ENCODE peak calls at places on chromosomes 3 and 15, in seven cellular contexts. H is lower lobe of right lung, J is chondrocyte, G is A549, E is AG04449, C is uterus, B is GM12878. Q is an unnamed sample.

GRCh38 chr3:13870902-13871301 is 9.0 kb downstream of the WNT7A start:
- DNase-seq in G (no peak), E (no peak), J (no peak), B (no peak), C (no peak), H (no peak), Q (no peak)

GRCh38 chr3:151766454-151766853 is 32.7 kb downstream of the AADACL2 start:
- DNase-seq in G (peak; percentile 76), J (no peak), E (no peak), H (no peak), C (no peak), B (no peak), Q (peak; percentile 44)

GRCh38 chr3:10417849-10418248 is 87.5 kb downstream of the ATP2B2 start:
- DNase-seq in C (no peak), E (no peak), H (no peak), B (no peak), J (no peak), G (peak; percentile 37), Q (peak; percentile 35)

GRCh38 chr3:79632842-79633241 is 135.0 kb downstream of the ROBO1 start:
- DNase-seq in E (no peak), J (no peak), G (no peak), C (no peak), B (no peak), H (no peak), Q (no peak)

GRCh38 chr3:94990952-94991705 is 928.3 kb downstream of the NSUN3 start:
- DNase-seq in C (no peak), J (no peak), G (no peak), H (no peak), B (no peak), E (no peak), Q (no peak)

GRCh38 chr15:92707880-92708551 is 52.4 kb upstream of the FAM174B start:
- DNase-seq in G (no peak), B (no peak), E (no peak), C (no peak), H (no peak), J (no peak), Q (no peak)

GRCh38 chr3:189848636-189849035 is 217.4 kb downstream of the TP63 start:
- DNase-seq in H (no peak), J (no peak), G (no peak), B (no peak), E (no peak), C (no peak), Q (no peak)

GRCh38 chr3:135802171-135802570 is 163.4 kb upstream of the PPP2R3A start:
- DNase-seq in E (no peak), H (no peak), C (no peak), B (no peak), G (no peak), J (no peak), Q (no peak)

GRCh38 chr15:45670511-45670910 is 35.7 kb downstream of the SQOR start:
- DNase-seq in G (no peak), B (no peak), E (no peak), H (no peak), J (no peak), C (no peak), Q (no peak)

GRCh38 chr3:100891033-100891432 is 102.2 kb downstream of the ABI3BP start:
- DNase-seq in E (no peak), H (no peak), C (no peak), J (no peak), B (no peak), G (no peak), Q (peak; percentile 62)

GRCh38 chr3:189446959-189447560 is 184.1 kb upstream of the TP63 start:
- DNase-seq in C (no peak), J (no peak), G (no peak), H (no peak), E (no peak), B (no peak), Q (no peak)

GRCh38 chr3:66428733-66429132 is 72.1 kb downstream of the LRIG1 start:
- DNase-seq in H (no peak), E (peak; percentile 98), J (no peak), G (peak; percentile 32), B (no peak), C (peak; percentile 92), Q (peak; percentile 99)

GRCh38 chr15:40092416-40093223 is 16.1 kb downstream of the BMF start:
- DNase-seq in J (no peak), C (peak; percentile 95), E (peak; percentile 88), H (peak; percentile 69), B (no peak), G (no peak), Q (peak; percentile 90)

GRCh38 chr3:106635271-106635670 is 742.0 kb upstream of the CCDC54 start:
- DNase-seq in B (no peak), E (peak; percentile 90), G (no peak), C (no peak), J (no peak), H (no peak), Q (peak; percentile 77)

GRCh38 chr3:71444028-71444860 is 139.3 kb downstream of the FOXP1 start:
- DNase-seq in E (peak; percentile 21), B (peak; percentile 82), C (no peak), H (peak; percentile 80), J (no peak), G (no peak), Q (peak; percentile 67)

GRCh38 chr3:46660003-46660402 is 33.5 kb downstream of the ALS2CL start:
- DNase-seq in H (no peak), E (no peak), J (no peak), G (no peak), B (no peak), C (no peak), Q (no peak)

GRCh38 chr3:18649666-18650363 is 224.7 kb upstream of the SATB1 start:
- DNase-seq in C (no peak), J (no peak), G (no peak), E (no peak), B (peak; percentile 53), H (no peak), Q (no peak)

GRCh38 chr3:126321490-126321889 is 35.7 kb downstream of the KLF15 start:
- DNase-seq in H (no peak), E (no peak), G (no peak), B (no peak), C (no peak), J (no peak), Q (no peak)

GRCh38 chr15:73601449-73602425 is 31.5 kb downstream of the NPTN start:
- DNase-seq in J (no peak), H (no peak), C (peak; percentile 59), E (no peak), B (no peak), G (peak; percentile 17), Q (peak; percentile 77)

GRCh38 chr15:93362203-93362602 is 273.2 kb upstream of the RGMA start:
- DNase-seq in J (no peak), H (no peak), B (no peak), E (no peak), G (no peak), C (no peak), Q (no peak)

GRCh38 chr3:60501303-60501702 is 749.9 kb downstream of the FHIT start:
- DNase-seq in E (no peak), H (no peak), G (no peak), C (no peak), B (no peak), J (no peak), Q (no peak)

GRCh38 chr15:88877906-88878305 is 17.4 kb downstream of the HAPLN3 start:
- DNase-seq in C (no peak), H (no peak), G (no peak), E (no peak), B (no peak), J (no peak), Q (no peak)

GRCh38 chr15:88877415-88877814 is 17.9 kb downstream of the HAPLN3 start:
- DNase-seq in C (no peak), J (no peak), H (no peak), B (no peak), E (no peak), G (no peak), Q (no peak)

GRCh38 chr15:88881781-88882180 is 13.6 kb downstream of the HAPLN3 start:
- DNase-seq in C (no peak), H (no peak), G (no peak), E (no peak), B (no peak), J (no peak), Q (peak; percentile 23)

GRCh38 chr15:88880944-88881740 is 14.2 kb downstream of the HAPLN3 start:
- DNase-seq in C (no peak), J (no peak), H (no peak), E (no peak), B (no peak), G (no peak), Q (no peak)

DNA sequence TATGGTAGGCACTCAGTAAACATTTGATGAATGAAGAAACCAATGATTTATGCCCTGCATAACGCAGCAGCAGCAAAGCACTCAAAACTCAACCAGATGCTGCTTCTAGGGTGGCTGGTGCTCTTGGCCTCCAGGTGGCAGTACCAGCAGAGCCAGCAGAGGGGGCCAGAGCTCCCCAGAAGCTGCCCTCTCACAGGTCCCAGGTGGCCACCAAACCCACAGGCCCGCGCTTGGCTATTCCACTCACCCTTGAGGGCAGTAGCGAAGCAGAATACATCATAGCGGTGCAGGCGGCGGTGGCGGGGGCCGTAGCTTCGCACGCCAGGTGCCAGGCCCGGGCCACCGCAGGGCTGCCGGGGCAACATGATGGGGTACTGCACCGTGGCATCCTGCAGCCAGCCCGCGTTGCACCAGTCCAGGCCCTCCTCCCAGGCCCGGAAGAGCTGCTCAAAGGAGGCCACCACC is 16.6 kb downstream of the HAPLN3 start:
- DNase-seq in H (no peak), B (no peak), C (no peak), E (no peak), J (no peak), G (peak; percentile 87), Q (peak; percentile 25)
- TF ChIP-seq CTCF in H (peak; percentile 49), B (peak; percentile 69), C (no peak), E (peak; percentile 90), J (peak; percentile 82), G (peak; percentile 78), Q (peak; percentile 87)

DNA sequence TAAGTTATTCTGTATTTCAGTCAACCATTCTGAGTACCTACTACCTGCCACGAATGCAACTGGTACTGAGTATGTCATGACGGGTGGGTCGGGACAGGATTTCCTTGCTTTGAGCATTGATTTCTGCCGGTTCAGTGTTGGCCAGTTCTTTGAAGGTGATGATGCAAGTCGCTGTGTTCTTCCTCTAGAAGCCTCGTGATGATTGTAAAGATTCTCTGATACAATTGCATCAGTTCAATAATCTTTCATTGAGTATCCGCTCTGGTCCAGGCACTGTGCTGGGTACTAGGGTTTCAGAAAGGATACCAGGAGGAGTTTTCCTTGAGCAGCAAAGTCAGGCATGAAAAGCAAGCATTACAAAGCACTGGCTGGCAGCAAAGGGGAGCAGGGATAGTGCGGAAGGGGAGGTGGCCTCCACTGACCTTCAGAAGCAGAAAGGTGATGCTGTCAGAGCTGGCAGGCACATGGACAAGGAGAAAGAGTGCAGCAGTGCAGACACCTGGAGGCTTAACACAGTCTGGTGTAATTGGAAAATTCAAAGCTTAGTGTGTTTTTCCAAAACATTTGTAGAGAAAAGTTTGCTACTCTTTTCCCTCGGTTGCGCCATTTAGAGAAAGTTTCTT is 100.1 kb downstream of the RPL39L start:
- DNase-seq in B (no peak), G (no peak), H (no peak), C (no peak), E (no peak), J (no peak), Q (no peak)
- TF ChIP-seq CTCF in B (no peak), G (no peak), H (no peak), C (no peak), E (no peak), J (no peak), Q (no peak)

GRCh38 chr3:149663966-149664365 is 6.1 kb upstream of the WWTR1 start:
- DNase-seq in J (no peak), G (no peak), C (no peak), E (no peak), H (no peak), B (no peak), Q (no peak)
- TF ChIP-seq CTCF in J (no peak), G (no peak), C (no peak), E (no peak), H (no peak), B (no peak), Q (no peak)

GRCh38 chr3:108552267-108553159 is 36.7 kb downstream of the CIP2A start:
- DNase-seq in B (no peak), G (peak; percentile 9), C (no peak), H (no peak), J (no peak), E (no peak), Q (peak; percentile 14)
- TF ChIP-seq CTCF in B (peak; percentile 57), G (peak; percentile 75), C (peak; percentile 65), H (peak; percentile 53), J (peak; percentile 87), E (no peak), Q (peak; percentile 21)